ENCODE peak calls at places on chromosome 19, in five cellular contexts. Z, S, O, B and W are unnamed samples.

GRCh38 chr19:1475751-1476437 is 3.1 kb downstream of the C19orf25 start:
- DNase-seq in B (no peak), O (no peak), Z (no peak), S (no peak), W (no peak)

GRCh38 chr19:16778796-16779411 is 50.3 kb upstream of the SIN3B start:
- DNase-seq in O (peak), S (peak), Z (peak), B (peak), W (peak)

GRCh38 chr19:5695649-5696195 is 5.6 kb downstream of the RPL36 start:
- DNase-seq in B (no peak), S (no peak), O (no peak), Z (no peak), W (no peak)

GRCh38 chr19:8576273-8576993 is 809 bp downstream of the MYO1F start:
- DNase-seq in B (no peak), Z (no peak), S (peak), O (no peak), W (no peak)

GRCh38 chr19:17450264-17451075 is 2.0 kb upstream of the TMEM221 start:
- DNase-seq in O (no peak), B (no peak), S (peak), Z (peak), W (no peak)

GRCh38 chr19:18062043-18062442 is 24.7 kb downstream of the IL12RB1 start:
- DNase-seq in S (no peak), O (no peak), Z (no peak), B (no peak), W (no peak)

GRCh38 chr19:873084-874019 is 13.9 kb downstream of the CFD start:
- DNase-seq in S (no peak), Z (peak), O (peak), B (peak), W (peak)

GRCh38 chr19:37719111-37719926 is at the start of gene ZNF607:
- DNase-seq in S (peak), B (peak), Z (peak), O (peak), W (peak)

GRCh38 chr19:17346109-17346671 is 8.8 kb downstream of the GTPBP3 start:
- DNase-seq in S (peak), O (peak), Z (peak), B (no peak), W (peak)

GRCh38 chr19:5036733-5037681 is 68.1 kb downstream of the KDM4B start:
- DNase-seq in O (no peak), B (peak), S (no peak), Z (no peak), W (peak)

GRCh38 chr19:17404621-17405249 is 695 bp downstream of the BST2 start:
- DNase-seq in Z (no peak), O (no peak), S (no peak), B (no peak), W (no peak)

GRCh38 chr19:5093297-5093858 is 124.5 kb downstream of the KDM4B start:
- DNase-seq in S (no peak), O (peak), Z (no peak), B (no peak), W (no peak)

GRCh38 chr19:10852098-10852800 is 4.0 kb downstream of the C19orf38 start:
- DNase-seq in S (peak), O (no peak), Z (no peak), B (peak), W (peak)

GRCh38 chr19:17405250-17406038 is at the start of gene BST2:
- DNase-seq in Z (no peak), B (peak), O (peak), S (no peak), W (peak)

GRCh38 chr19:6010107-6010506 is 32.2 kb upstream of the RANBP3 start:
- DNase-seq in S (no peak), B (no peak), O (no peak), Z (no peak), W (no peak)

GRCh38 chr19:10812902-10813404 is 23.1 kb downstream of the TMED1 start:
- DNase-seq in S (peak), Z (no peak), O (no peak), B (peak), W (peak)

GRCh38 chr19:2045501-2046045 is 5.5 kb downstream of the MKNK2 start:
- DNase-seq in B (no peak), S (no peak), O (no peak), Z (no peak), W (no peak)

GRCh38 chr19:7953060-7953459 is 9.6 kb upstream of the TIMM44 start:
- DNase-seq in O (no peak), B (peak), Z (no peak), S (peak), W (peak)

GRCh38 chr19:38287604-38288003 is 16.4 kb upstream of the C19orf33 start:
- DNase-seq in S (no peak), B (no peak), O (peak), Z (no peak), W (no peak)

GRCh38 chr19:18839465-18840287 is 7.9 kb downstream of the UPF1 start:
- DNase-seq in O (no peak), S (no peak), Z (no peak), B (no peak), W (no peak)

GRCh38 chr19:34201133-34201532 is 28.8 kb downstream of the LSM14A start:
- DNase-seq in Z (no peak), S (no peak), B (no peak), O (no peak), W (no peak)
- H3K27ac ChIP-seq in Z (no peak), S (no peak), B (no peak), O (no peak), W (no peak)

GRCh38 chr19:49421039-49421877 is 2.0 kb downstream of the PTH2 start:
- DNase-seq in S (peak), O (peak), B (peak), Z (no peak), W (peak)
- H2AFZ ChIP-seq in S (no peak), O (no peak), B (no peak), Z (peak), W (no peak)

DNA sequence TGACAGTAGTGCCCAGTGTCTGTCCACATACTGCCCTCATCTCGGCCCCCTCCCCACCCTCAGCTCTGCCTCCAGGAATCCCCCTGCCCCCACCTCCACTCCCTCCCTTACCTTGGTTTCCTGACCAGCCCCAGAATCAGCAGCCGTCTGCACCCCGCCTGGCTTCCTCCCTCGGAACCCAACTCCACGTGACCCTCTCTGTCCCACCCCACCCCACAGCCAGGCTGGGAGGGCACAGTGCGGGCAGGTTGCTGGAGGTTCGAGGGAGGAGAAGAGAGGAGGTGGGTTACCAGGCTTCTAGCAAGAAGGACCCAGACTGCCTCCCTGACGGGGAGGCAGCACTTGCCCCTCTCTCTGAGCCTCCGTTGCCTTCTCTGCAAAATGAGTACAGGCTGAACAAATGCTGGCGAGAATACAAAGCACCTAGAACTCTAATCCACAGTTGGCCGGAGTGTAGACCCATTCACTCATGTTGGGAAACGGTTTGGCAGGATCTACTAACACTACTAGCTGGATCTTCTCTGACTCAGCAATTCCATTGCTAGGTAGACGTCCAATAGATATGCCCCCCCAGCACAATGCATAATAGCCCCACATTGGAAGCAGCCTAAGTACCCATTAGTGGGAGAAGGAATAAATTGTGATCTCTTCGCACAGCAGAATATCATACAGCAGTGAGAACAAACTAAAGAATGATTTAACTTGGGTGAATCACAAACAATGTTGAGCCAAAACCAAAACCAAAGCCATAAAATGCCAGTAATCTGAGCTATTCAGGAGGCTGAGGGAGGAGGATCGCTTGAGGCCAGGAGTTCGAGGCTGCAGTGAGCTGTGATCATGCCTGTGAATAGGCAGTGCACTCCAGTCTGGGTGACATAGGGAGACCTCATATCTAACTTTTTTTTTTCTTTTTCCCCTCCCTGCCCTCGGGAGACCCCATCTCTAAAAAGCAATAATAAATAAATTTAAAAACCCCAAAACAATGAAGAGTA is at the start of gene RASAL3:
- DNase-seq in B (no peak), S (no peak), O (no peak), Z (no peak), W (no peak)
- H3K27ac ChIP-seq in B (no peak), S (no peak), O (no peak), Z (no peak), W (no peak)

DNA sequence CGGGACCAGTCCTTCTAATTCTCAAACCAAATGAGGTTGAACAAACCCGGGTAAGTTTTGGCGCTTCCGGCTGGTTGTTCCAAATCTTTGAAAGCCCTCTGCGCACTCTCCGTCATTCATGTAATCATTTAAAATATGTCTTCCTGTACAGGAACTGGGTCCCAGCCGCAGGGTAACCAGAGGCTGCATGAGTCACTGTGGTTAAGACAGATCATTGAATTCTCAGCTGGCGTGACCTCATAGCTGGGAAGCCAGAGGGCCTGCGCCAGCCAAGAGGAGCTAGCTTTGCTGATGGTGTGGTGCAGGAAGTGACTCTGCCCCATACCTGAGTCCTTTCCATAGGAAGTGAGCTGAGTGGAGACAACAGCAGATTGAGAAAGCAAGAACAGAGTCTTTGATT is 135.2 kb downstream of the TSHZ3 start:
- DNase-seq in S (peak), B (peak), O (no peak), Z (no peak), W (peak)
- H2AFZ ChIP-seq in S (no peak), B (peak), O (no peak), Z (no peak), W (peak)

GRCh38 chr19:3131168-3131567 is 4.7 kb upstream of the GNA15 start:
- DNase-seq in S (no peak), B (no peak), Z (no peak), O (no peak), W (no peak)
- H3K27ac ChIP-seq in S (no peak), B (no peak), Z (no peak), O (no peak), W (no peak)

DNA sequence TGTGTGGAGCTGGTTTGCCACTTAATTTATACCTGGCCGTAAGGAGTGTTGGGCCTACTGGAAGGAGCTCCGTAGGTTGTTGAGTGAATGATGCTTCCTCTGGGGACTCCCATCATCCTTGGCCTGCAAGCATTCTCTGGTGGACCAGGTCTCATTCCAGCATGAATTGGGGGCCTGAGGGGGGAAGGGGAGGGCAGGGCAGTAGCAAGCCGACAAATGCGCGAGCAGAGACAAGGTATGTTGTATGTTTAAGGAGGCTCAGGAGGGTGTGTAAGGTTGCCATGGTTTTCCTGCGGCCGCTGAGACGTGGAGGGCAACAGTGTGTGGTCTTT is 730 bp downstream of the ZNF264 start:
- DNase-seq in Z (no peak), S (peak), O (peak), B (no peak), W (peak)
- H2AFZ ChIP-seq in Z (no peak), S (peak), O (peak), B (peak), W (peak)

GRCh38 chr19:34998777-34999497 is 1.2 kb upstream of the GRAMD1A start:
- DNase-seq in Z (no peak), S (no peak), O (no peak), B (no peak), W (no peak)

GRCh38 chr19:34999498-35000337 is at the start of gene GRAMD1A:
- DNase-seq in B (peak), O (peak), S (peak), Z (peak), W (peak)

GRCh38 chr19:35002037-35002535 is 2.0 kb downstream of the GRAMD1A start:
- DNase-seq in O (no peak), B (no peak), S (no peak), Z (no peak), W (no peak)

GRCh38 chr19:35000647-35001501 is 751 bp downstream of the GRAMD1A start:
- DNase-seq in B (peak), S (peak), Z (no peak), O (peak), W (peak)

DNA sequence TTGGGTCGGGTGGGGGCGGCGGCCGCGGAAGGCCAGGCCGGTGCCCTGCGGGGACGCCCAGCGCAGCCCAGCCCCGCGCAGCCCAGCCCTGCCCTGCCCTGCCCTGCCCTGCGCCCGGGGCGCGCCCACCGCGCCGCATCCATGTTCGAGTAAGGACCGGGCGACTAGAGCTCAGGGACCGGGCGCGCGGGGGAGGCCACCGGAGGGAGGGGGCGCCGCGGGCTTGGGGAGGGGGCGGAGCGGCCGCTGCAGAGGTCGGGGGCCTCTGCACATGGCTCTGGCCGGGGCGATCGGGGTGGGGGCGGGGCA is 169 bp downstream of the GRAMD1A start:
- DNase-seq in O (no peak), Z (no peak), B (no peak), S (no peak), W (no peak)
- H3K27ac ChIP-seq in O (peak), Z (peak), B (peak), S (no peak), W (peak)

GRCh38 chr19:39727070-39727800 is 10.6 kb downstream of the CLC start:
- DNase-seq in S (no peak), Z (no peak), O (no peak), B (no peak), W (no peak)
- H2AFZ ChIP-seq in S (no peak), Z (no peak), O (no peak), B (no peak), W (no peak)

DNA sequence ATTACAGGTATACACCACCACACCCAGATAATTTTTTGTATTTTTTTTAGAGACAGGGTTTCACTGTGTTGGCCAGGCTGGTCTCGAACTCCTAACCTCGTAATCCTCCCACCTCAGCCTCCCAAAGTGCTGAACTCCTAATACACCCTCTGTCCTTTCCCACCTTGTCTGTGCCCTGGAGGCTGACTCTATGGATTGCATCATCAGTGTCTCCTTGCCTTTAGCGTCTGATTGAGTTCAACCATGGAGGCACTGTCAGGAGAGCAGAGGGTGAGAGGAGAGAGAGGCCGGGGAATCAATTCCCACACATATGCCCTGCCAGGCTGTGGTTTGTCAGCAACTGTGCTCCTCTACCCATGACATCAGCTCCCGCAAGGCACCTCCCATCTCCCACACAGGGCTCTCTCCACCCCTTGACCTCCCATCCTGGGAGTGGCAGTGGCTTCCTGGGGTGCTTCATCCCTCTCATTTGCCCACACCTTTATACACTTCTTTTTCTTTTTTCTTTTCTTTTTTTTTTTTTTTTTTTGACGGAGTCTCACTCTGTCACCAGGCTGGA is 12.6 kb upstream of the LILRB4 start:
- DNase-seq in B (no peak), S (no peak), O (no peak), Z (no peak), W (no peak)
- H3K27ac ChIP-seq in B (no peak), S (no peak), O (no peak), Z (no peak), W (no peak)